ENCODE peak calls at places on chromosome 17, in five cellular contexts. J is heart right ventricle, N is GM23248, P is right cardiac atrium, C is uterus. W is an unnamed sample.

GRCh38 chr17:42191209-42191608 is 3.1 kb downstream of the GHDC start:
- DNase-seq in J (no peak), P (no peak), N (no peak), C (no peak), W (no peak)

GRCh38 chr17:33688771-33689170 is 395.7 kb upstream of the ASIC2 start:
- DNase-seq in P (no peak), J (no peak), N (no peak), C (no peak), W (no peak)

GRCh38 chr17:30554839-30555751 is 77.9 kb downstream of the GOSR1 start:
- DNase-seq in C (no peak), J (no peak), P (no peak), N (peak), W (no peak)

GRCh38 chr17:42585353-42585752 is 7.8 kb upstream of the PSMC3IP start:
- DNase-seq in J (no peak), N (no peak), P (no peak), C (no peak), W (no peak)

GRCh38 chr17:75625813-75626486 is 7.3 kb upstream of the SMIM5 start:
- DNase-seq in C (no peak), J (no peak), P (peak), N (peak), W (no peak)

GRCh38 chr17:28985950-28986713 is 19.7 kb downstream of the SEZ6 start:
- DNase-seq in N (no peak), J (no peak), P (no peak), C (no peak), W (no peak)

GRCh38 chr17:81325057-81325973 is 30.2 kb upstream of the SLC38A10 start:
- DNase-seq in P (no peak), N (no peak), C (no peak), J (no peak), W (no peak)

GRCh38 chr17:60817187-60817586 is 139.5 kb downstream of the BCAS3 start:
- DNase-seq in P (no peak), J (no peak), C (no peak), N (peak), W (no peak)

GRCh38 chr17:75093543-75094158 is 5.9 kb downstream of the SLC16A5 start:
- DNase-seq in J (no peak), N (no peak), P (no peak), C (no peak), W (no peak)

GRCh38 chr17:4586043-4586442 is 1.7 kb downstream of the SMTNL2 start:
- DNase-seq in J (no peak), C (no peak), N (no peak), P (no peak), W (no peak)

GRCh38 chr17:8965394-8966168 is at the start of gene PIK3R5:
- DNase-seq in N (no peak), P (peak), J (peak), C (no peak), W (peak)

GRCh38 chr17:49715717-49716279 is 8.0 kb upstream of the SLC35B1 start:
- DNase-seq in N (no peak), C (no peak), P (no peak), J (no peak), W (no peak)

GRCh38 chr17:80903041-80903611 is 88.5 kb upstream of the CHMP6 start:
- DNase-seq in J (no peak), P (no peak), C (no peak), N (no peak), W (no peak)

GRCh38 chr17:77834170-77835115 is 124.1 kb upstream of the TNRC6C start:
- DNase-seq in P (peak), C (peak), J (peak), N (peak), W (peak)

GRCh38 chr17:47315451-47316266 is 8.1 kb upstream of the EFCAB13 start:
- DNase-seq in P (no peak), N (peak), C (peak), J (no peak), W (no peak)

GRCh38 chr17:7132511-7133094 is 18.0 kb upstream of the ASGR2 start:
- DNase-seq in J (no peak), C (no peak), P (no peak), N (no peak), W (no peak)

GRCh38 chr17:14699569-14700190 is 398.8 kb downstream of the HS3ST3B1 start:
- DNase-seq in N (no peak), P (no peak), J (no peak), C (no peak), W (no peak)

GRCh38 chr17:9056566-9056965 is 35.3 kb downstream of the NTN1 start:
- DNase-seq in J (no peak), P (peak), N (no peak), C (no peak), W (no peak)

GRCh38 chr17:10071141-10071540 is 127.3 kb downstream of the GAS7 start:
- DNase-seq in C (no peak), P (no peak), N (peak), J (no peak), W (no peak)

GRCh38 chr17:73293480-73293911 is 18.3 kb downstream of the CDC42EP4 start:
- DNase-seq in C (peak), J (no peak), P (peak), N (peak), W (peak)

GRCh38 chr17:42061641-42062487 is 11.5 kb upstream of the C17orf113 start:
- DNase-seq in C (no peak), N (no peak), P (no peak), J (no peak), W (no peak)

GRCh38 chr17:45038771-45039634 is 12.4 kb downstream of the DCAKD start:
- DNase-seq in J (no peak), C (peak), P (peak), N (no peak), W (peak)

GRCh38 chr17:73226556-73227172 is 33.8 kb downstream of the COG1 start:
- DNase-seq in P (no peak), C (no peak), N (no peak), J (no peak), W (no peak)

GRCh38 chr17:79803997-79804855 is 7.3 kb upstream of the CBX8 start:
- DNase-seq in N (no peak), C (no peak), J (no peak), P (peak), W (no peak)

GRCh38 chr17:79696159-79696982 is 34.4 kb upstream of the ENPP7 start:
- DNase-seq in C (no peak), J (no peak), N (no peak), P (no peak), W (no peak)

GRCh38 chr17:4314618-4315017 is 50.8 kb upstream of the ANKFY1 start:
- DNase-seq in J (no peak), C (no peak), N (no peak), P (no peak), W (no peak)

GRCh38 chr17:30186761-30187160 is 48.7 kb downstream of the SLC6A4 start:
- DNase-seq in N (no peak), J (no peak), C (no peak), P (no peak), W (no peak)

GRCh38 chr17:76714822-76715461 is 4.2 kb upstream of the MXRA7 start:
- DNase-seq in P (peak), C (peak), J (peak), N (peak), W (peak)

GRCh38 chr17:64920026-64920418 is 744 bp upstream of the LRRC37A3 start:
- DNase-seq in P (peak), C (no peak), J (no peak), N (peak), W (no peak)

GRCh38 chr17:40247926-40248495 is 28.9 kb downstream of the WIPF2 start:
- DNase-seq in N (no peak), C (peak), J (no peak), P (peak), W (peak)

GRCh38 chr17:29562615-29563014 is 4.2 kb downstream of the ABHD15 start:
- DNase-seq in J (no peak), N (no peak), C (no peak), P (no peak), W (no peak)

GRCh38 chr17:8801135-8801840 is 2.1 kb upstream of the MFSD6L start:
- DNase-seq in J (no peak), P (no peak), N (no peak), C (no peak), W (no peak)

GRCh38 chr17:40510328-40510648 is 8.9 kb upstream of the TNS4 start:
- DNase-seq in C (peak), J (no peak), P (no peak), N (peak), W (no peak)

GRCh38 chr17:80925668-80926067 is 66.0 kb upstream of the CHMP6 start:
- DNase-seq in J (no peak), N (no peak), C (no peak), P (no peak), W (no peak)

GRCh38 chr17:48022906-48023305 is 14.7 kb downstream of the COPZ2 start:
- DNase-seq in C (no peak), J (no peak), P (no peak), N (peak), W (no peak)

GRCh38 chr17:17493986-17494466 is 2.2 kb downstream of the RASD1 start:
- DNase-seq in P (no peak), N (peak), J (no peak), C (no peak), W (no peak)
- H3K27ac ChIP-seq in P (peak), N (no peak), J (peak), C (no peak), W (no peak)

GRCh38 chr17:57125866-57126265 is 40.8 kb downstream of the AKAP1 start:
- DNase-seq in P (no peak), J (no peak), N (no peak), C (no peak), W (no peak)

GRCh38 chr17:57135026-57135747 is 50.1 kb downstream of the AKAP1 start:
- DNase-seq in N (no peak), C (no peak), P (no peak), J (no peak), W (no peak)

GRCh38 chr17:57135748-57136342 is 50.8 kb downstream of the AKAP1 start:
- DNase-seq in P (no peak), N (no peak), C (no peak), J (no peak), W (peak)

GRCh38 chr17:57132663-57133062 is 47.6 kb downstream of the AKAP1 start:
- DNase-seq in C (no peak), P (no peak), N (no peak), J (no peak), W (no peak)

DNA sequence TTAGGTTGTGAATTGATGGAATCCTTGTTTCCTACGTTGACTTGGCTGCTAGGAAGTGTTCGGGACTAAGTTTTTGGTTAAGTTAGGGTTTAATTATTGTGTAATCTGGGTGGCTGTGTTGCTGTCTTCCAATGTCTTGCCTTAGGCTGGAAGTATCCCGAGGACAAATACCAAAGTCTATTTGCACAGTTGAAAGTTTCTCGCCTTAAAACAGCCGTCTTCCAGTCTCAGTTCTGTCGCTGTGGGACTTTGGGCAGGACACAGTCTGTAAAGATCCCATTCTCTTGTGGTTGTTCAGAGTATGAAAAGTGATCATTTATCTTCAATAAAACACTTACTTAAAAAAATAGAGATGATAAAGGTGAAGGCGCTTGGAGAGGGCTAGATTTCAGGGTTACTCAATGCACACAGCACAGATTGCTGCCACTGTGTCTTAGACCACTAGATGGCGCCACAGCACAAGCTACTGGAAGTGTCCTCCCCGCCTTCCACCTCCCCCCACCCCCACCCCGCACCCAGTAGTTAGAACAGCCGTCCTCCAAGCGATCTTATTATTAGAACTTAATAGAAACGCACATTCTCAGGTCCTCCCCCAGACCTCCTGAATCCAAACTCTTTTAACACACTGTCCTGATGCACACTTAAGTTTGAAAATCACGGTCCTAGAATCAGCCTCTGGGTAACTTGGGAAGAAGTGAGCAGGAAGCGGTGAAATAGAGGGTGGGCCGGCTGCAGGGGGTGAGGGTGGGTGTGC is 45.8 kb downstream of the AKAP1 start:
- DNase-seq in C (peak), P (peak), N (peak), J (peak), W (peak)
- H3K4me3 ChIP-seq in C (no peak), P (no peak), N (peak), J (no peak), W (no peak)

DNA sequence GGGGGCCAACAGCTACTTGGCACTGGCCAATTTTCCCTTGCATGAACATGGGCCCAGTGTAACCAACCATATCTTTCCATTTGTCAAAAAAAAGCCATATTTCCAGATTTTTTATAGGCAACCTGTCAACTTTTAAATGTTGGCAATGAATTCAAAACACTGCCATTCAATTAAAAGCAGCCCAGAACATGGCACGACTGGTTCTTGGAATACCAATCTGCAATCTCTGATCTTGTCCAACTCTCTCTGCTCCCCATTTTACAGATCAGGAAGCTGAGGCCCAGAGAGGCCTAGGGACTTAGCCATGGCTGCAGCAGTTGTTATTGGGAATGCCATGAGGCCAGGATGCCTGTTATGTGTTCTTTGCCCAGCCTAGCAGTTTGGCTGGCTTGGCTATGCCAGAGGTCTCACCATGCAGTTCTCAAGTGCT is 8.9 kb upstream of the MEOX1 start:
- DNase-seq in C (no peak), N (no peak), J (no peak), P (no peak), W (no peak)
- H3K27ac ChIP-seq in C (no peak), N (no peak), J (no peak), P (no peak), W (no peak)

GRCh38 chr17:2049333-2050245 is 5.3 kb upstream of the HIC1 start:
- DNase-seq in N (peak), J (peak), P (peak), C (peak), W (peak)
- H3K4me3 ChIP-seq in N (peak), J (peak), P (peak), C (peak), W (peak)

DNA sequence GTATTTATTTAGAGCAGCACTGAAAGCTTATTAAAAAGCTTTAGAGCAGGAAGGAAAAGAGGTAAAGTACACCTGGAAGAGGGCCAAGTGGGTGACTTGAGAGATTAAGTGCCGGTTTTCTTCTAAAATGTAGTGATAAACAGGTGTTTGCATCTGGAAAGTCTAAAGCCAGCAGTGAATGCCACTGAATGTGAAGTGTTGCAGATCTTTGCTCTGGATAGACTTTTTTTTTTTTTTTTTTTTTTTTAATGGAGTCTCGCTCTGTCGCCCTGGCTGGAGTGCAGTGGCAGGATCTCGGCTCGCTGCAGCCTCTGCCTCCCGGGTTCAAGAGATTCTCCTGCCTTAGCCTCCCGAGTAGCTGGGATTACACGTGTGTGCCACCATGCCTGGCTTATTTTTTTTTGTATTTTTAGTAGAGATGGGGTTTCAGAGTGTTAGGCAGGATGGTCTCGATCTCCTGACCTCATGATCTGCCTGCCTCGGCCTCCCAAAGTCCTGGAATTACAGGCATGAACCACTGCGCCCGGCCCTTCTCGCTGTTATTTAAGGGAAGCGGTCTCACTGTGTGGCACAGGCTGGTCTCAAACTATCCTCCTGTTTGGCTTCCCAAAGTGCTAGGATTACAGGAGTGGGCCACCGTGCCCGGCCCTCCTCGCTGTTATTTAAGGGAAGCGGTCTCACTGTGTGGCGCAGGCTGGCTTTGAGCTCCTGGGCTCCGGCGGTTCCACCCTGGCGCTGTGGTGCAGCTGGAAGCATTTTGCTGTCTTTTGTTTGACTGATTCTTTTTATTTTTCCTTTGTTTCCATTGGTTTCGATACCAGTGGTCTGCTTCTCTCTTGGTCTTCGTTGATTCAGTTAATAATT is 40.5 kb downstream of the FOXK2 start:
- DNase-seq in C (no peak), N (no peak), P (no peak), J (no peak), W (no peak)
- H3K27ac ChIP-seq in C (no peak), N (no peak), P (no peak), J (no peak), W (no peak)

GRCh38 chr17:17503566-17504130 is 7.5 kb upstream of the RASD1 start:
- DNase-seq in C (no peak), N (no peak), P (no peak), J (no peak), W (no peak)

GRCh38 chr17:17499402-17500145 is 3.4 kb upstream of the RASD1 start:
- DNase-seq in C (no peak), P (no peak), N (no peak), J (no peak), W (no peak)

GRCh38 chr17:17498606-17499301 is 2.6 kb upstream of the RASD1 start:
- DNase-seq in N (no peak), P (peak), J (no peak), C (no peak), W (no peak)

GRCh38 chr17:17502741-17503565 is 6.8 kb upstream of the RASD1 start:
- DNase-seq in J (no peak), P (no peak), C (no peak), N (no peak), W (no peak)

GRCh38 chr17:17500999-17501605 is 4.9 kb upstream of the RASD1 start:
- DNase-seq in N (no peak), J (no peak), P (no peak), C (no peak), W (no peak)
- H3K4me3 ChIP-seq in N (no peak), J (no peak), P (no peak), C (no peak), W (no peak)

DNA sequence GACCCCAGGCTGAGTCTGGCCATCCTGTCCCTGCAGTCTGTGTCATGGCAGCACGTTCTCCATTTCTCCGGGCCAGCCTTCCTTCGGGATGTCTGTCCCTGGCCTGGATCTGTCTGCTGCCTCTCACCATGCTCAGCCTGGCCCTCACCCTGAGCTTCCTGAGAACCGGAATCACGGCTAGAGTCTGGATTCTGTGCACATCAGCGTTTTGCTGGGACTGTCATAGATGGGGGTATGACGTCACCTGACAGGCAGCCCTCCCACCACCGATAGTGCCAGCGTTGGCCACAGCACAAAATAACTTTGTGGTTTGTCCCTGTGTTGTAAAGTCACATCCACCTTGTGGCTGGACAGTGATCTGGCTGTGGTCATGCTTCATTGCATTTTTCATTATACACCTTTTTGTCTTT is 59.2 kb downstream of the B9D1 start:
- DNase-seq in C (no peak), P (peak), J (no peak), N (no peak), W (no peak)
- H3K27ac ChIP-seq in C (peak), P (peak), J (peak), N (no peak), W (no peak)

DNA sequence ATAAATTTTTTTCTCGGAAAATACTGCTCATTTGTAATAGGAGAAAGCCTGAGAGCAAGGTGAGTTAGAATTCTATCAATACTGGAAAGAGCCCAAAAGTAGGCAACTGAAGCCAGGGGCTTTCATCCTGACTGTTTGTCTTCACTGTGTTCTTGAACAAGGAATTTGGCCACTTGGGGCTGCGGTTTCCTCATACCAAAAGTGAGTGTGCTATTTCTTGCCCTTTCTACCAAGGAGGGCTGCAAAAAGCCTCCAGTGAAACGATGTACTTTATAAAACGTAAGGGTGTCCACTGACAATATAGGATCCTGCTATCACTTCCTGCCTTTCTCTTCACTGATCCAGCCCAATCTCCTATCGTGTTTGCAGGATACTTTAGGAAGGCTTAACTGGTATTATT is 219.5 kb upstream of the NOG start:
- DNase-seq in C (no peak), N (no peak), P (no peak), J (no peak), W (no peak)
- H3K4me3 ChIP-seq in C (no peak), N (no peak), P (no peak), J (no peak), W (no peak)

GRCh38 chr17:68585643-68586042 is 15.5 kb downstream of the FAM20A start:
- DNase-seq in P (no peak), J (no peak), N (peak), C (no peak), W (no peak)

GRCh38 chr17:68587847-68588246 is 13.3 kb downstream of the FAM20A start:
- DNase-seq in J (no peak), C (no peak), N (peak), P (no peak), W (no peak)

GRCh38 chr17:68588362-68588761 is 12.8 kb downstream of the FAM20A start:
- DNase-seq in C (no peak), P (no peak), J (no peak), N (no peak), W (no peak)

GRCh38 chr17:68589086-68589485 is 12.1 kb downstream of the FAM20A start:
- DNase-seq in J (no peak), C (no peak), P (no peak), N (no peak), W (no peak)

GRCh38 chr17:68587026-68587425 is 14.1 kb downstream of the FAM20A start:
- DNase-seq in C (no peak), N (no peak), J (no peak), P (no peak), W (no peak)
- H3K27ac ChIP-seq in C (no peak), N (no peak), J (no peak), P (no peak), W (no peak)

W was measured in tibial artery.